ENCODE peak calls at places on chromosomes 2 and 18, in nine cellular contexts. L is spleen, T is H1, E is H9, D is HCT116, S is heart left ventricle, B is colonic mucosa, Q is mammary epithelial cell, U is lower lobe of right lung. K is an unnamed sample. For H3K4me1, the result is how much of the 10 kb centered on the place peaks cover.

GRCh38 chr2:46008082-46008870 is 288.9 kb upstream of the EPAS1 start:
- DNase-seq in L (no peak), D (no peak), Q (peak), B (no peak), U (no peak), E (no peak), S (no peak), T (no peak), K (no peak)

GRCh38 chr2:200810252-200810650 is 1.5 kb upstream of the BZW1 start:
- DNase-seq in Q (peak), S (peak), D (no peak), T (no peak), E (no peak), U (no peak), L (no peak), B (peak), K (no peak)

GRCh38 chr18:56709463-56709862 is 58.3 kb downstream of the WDR7 start:
- DNase-seq in S (no peak), D (peak), U (no peak), L (no peak), Q (peak), E (no peak), B (no peak), T (peak), K (no peak)

GRCh38 chr2:177015526-177015925 is 197.1 kb upstream of the HNRNPA3 start:
- DNase-seq in S (no peak), U (no peak), L (no peak), E (no peak), D (no peak), B (no peak), Q (no peak), T (no peak), K (no peak)

GRCh38 chr2:58107803-58108710 is 61.5 kb downstream of the VRK2 start:
- DNase-seq in Q (peak), S (no peak), E (no peak), U (no peak), D (peak), B (no peak), T (no peak), L (no peak), K (no peak)

GRCh38 chr2:28929581-28929980 is 35.1 kb downstream of the WDR43 start:
- DNase-seq in L (no peak), B (no peak), D (no peak), U (no peak), Q (no peak), E (no peak), T (no peak), S (no peak), K (no peak)

GRCh38 chr2:231941673-231942072 is 15.5 kb upstream of the NPPC start:
- DNase-seq in S (no peak), D (no peak), B (no peak), T (no peak), L (no peak), E (no peak), U (no peak), Q (no peak), K (no peak)

GRCh38 chr2:181678033-181678586 is 2.2 kb downstream of the NEUROD1 start:
- DNase-seq in B (peak), E (peak), T (no peak), Q (peak), D (no peak), S (peak), L (peak), U (peak), K (no peak)

GRCh38 chr2:219285894-219286425 is 6.8 kb downstream of the DNAJB2 start:
- DNase-seq in L (no peak), Q (no peak), U (no peak), T (no peak), D (no peak), E (peak), B (no peak), S (peak), K (no peak)
- H3K4me1 ChIP-seq in L (half or more), Q (under half), U (under half), T (under half), D (under half), E (under half), B (under half), S (under half), K (under half)

DNA sequence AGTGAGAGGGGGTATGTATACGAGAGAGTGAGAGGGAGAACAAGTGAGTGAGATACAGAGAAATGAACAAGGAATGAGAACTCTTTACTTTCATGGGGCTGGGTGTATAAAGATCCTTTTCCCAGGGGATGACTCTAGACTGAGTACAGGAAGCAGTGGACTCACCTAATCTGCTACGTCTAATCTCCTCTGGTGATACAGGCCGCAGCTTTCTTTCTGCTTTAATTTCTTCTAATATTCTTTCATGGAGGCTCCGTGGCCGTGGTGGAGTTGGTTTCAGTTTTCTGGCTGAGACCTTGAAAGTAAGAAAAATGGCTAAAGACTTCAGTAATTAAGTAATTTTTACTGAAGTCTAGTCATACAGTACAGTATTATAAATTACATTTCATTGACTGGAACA is 85.2 kb downstream of the PRELID3A start:
- DNase-seq in Q (no peak), E (no peak), L (no peak), U (no peak), D (no peak), T (no peak), S (no peak), B (no peak), K (no peak)
- H3K27ac ChIP-seq in Q (no peak), E (no peak), L (no peak), U (no peak), D (no peak), T (no peak), S (no peak), B (no peak), K (no peak)

GRCh38 chr18:36335476-36336279 is 38.2 kb downstream of the FHOD3 start:
- DNase-seq in E (no peak), L (no peak), D (no peak), B (no peak), S (no peak), T (no peak), Q (no peak), U (no peak), K (no peak)
- TF ChIP-seq CTCF in E (peak), L (no peak), D (no peak), B (no peak), S (no peak), T (no peak), Q (no peak), U (no peak), K (no peak)

DNA sequence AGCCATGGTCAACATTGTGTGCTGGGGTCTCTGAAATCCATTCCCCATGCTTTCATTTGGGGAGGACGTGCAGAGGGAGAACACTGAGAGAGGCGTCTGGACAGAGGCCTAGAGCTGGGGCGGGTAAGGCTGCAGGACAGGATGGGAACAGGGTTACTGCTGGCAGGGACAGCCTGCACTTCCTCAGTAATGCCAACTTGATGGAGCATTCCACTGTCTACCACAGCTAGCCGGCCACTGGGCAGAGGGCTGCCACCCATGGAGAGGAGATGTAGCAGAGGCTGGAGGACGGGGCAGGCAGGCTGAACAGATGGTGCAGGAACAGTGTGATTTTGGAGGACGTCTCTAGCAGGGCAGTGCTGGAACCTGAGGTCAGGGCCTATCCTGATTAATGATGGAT is 29.3 kb downstream of the MRPL33 start:
- DNase-seq in U (no peak), T (no peak), Q (no peak), S (peak), L (no peak), E (no peak), D (no peak), B (no peak), K (no peak)
- H3K4me1 ChIP-seq in U (under half), T (under half), Q (under half), S (under half), L (under half), E (under half), D (half or more), B (under half), K (under half)

GRCh38 chr2:190838492-190838910 is 42.1 kb upstream of the GLS start:
- DNase-seq in Q (peak), D (no peak), E (no peak), T (no peak), B (no peak), S (no peak), L (no peak), U (no peak), K (no peak)

GRCh38 chr2:190836767-190837166 is 43.9 kb upstream of the GLS start:
- DNase-seq in Q (no peak), S (no peak), U (no peak), L (no peak), D (no peak), E (no peak), B (no peak), T (no peak), K (no peak)

GRCh38 chr2:190837991-190838390 is 42.6 kb upstream of the GLS start:
- DNase-seq in L (no peak), Q (peak), B (no peak), E (no peak), D (no peak), T (no peak), S (no peak), U (no peak), K (no peak)

GRCh38 chr2:190835303-190835930 is 45.2 kb upstream of the GLS start:
- DNase-seq in T (no peak), Q (peak), S (peak), B (no peak), E (no peak), U (no peak), L (no peak), D (no peak), K (no peak)

GRCh38 chr2:190837417-190837816 is 43.2 kb upstream of the GLS start:
- DNase-seq in S (no peak), D (peak), Q (peak), L (no peak), T (no peak), E (no peak), B (no peak), U (no peak), K (no peak)
- H3K27ac ChIP-seq in S (no peak), D (peak), Q (peak), L (no peak), T (no peak), E (no peak), B (no peak), U (no peak), K (no peak)

GRCh38 chr2:219638217-219638947 is 11.0 kb downstream of the SLC4A3 start:
- DNase-seq in Q (no peak), B (no peak), U (no peak), S (no peak), T (no peak), E (peak), D (no peak), L (no peak), K (no peak)
- TF ChIP-seq CTCF in Q (peak), B (no peak), U (no peak), S (no peak), T (peak), E (peak), D (peak), L (no peak), K (no peak)

GRCh38 chr2:60553496-60553991 is at the start of gene BCL11A:
- DNase-seq in L (peak), E (peak), S (peak), T (peak), U (peak), Q (peak), D (peak), B (peak), K (no peak)
- H3K4me1 ChIP-seq in L (half or more), E (under half), S (under half), T (under half), U (half or more), Q (under half), D (under half), B (under half), K (under half)

DNA sequence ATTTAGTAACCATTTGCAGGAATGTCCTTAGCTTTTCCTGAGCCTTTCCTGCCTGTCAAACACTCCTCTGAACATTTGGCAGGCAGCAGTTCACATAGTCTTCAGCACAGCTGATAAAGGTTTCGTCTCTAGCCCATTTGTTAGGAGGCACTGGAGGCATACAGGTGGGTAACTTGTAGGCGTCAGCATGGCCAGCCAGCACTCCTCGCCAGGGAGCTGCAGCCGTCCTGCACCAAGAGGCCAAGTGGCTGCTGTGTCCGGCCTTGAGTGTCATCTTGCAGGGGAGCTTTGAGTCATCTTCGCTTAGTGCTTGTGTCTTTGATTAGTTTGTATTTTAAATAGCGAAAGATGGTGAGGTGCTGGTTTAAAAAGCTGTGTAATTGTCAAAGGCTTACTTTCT is 120.3 kb upstream of the NFATC1 start:
- DNase-seq in E (no peak), L (no peak), U (no peak), T (no peak), D (no peak), Q (no peak), S (no peak), B (no peak), K (no peak)
- H3K27ac ChIP-seq in E (no peak), L (no peak), U (no peak), T (no peak), D (no peak), Q (no peak), S (no peak), B (no peak), K (no peak)

DNA sequence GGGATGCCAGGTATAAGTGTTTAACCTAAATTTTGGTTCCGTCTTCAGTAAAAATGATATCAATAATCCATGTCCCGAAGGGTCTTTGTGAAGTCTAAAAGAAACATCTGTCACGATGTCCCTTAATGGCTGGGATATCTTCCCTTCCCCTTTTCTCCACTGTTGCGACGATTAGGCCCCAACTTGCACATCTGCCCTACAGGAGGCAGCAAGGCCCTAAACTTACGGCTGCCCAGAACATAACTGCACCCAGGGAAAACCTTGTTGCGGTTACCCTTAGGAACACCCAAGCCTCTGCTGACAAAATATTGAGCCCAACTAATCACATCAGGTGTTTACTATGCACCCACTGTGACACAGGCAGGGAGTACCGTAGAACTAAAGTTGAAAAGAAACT is 1.2 kb upstream of the SMAD2 start:
- DNase-seq in U (no peak), S (peak), D (no peak), L (peak), T (no peak), Q (no peak), E (peak), B (peak), K (no peak)
- TF ChIP-seq CTCF in U (no peak), S (no peak), D (no peak), L (peak), T (peak), Q (peak), E (peak), B (no peak), K (peak)

K was measured in esophagus squamous epithelium.